ENCODE peak calls at places on chromosomes 13 and 19, in four cellular contexts. T is IMR-90, L is K562, D is keratinocyte. I is an unnamed sample. For H3K9me1 and H3K4me1, the result is how much of the 10 kb centered on the place peaks cover.

GRCh38 chr13:51887441-51887840 is 25.7 kb downstream of the CCDC70 start:
- DNase-seq in T (no peak), L (no peak), D (no peak), I (no peak)

GRCh38 chr19:5149930-5150329 is 181.0 kb downstream of the KDM4B start:
- DNase-seq in D (no peak), T (no peak), L (no peak), I (no peak)

GRCh38 chr19:5148794-5149190 is 179.9 kb downstream of the KDM4B start:
- DNase-seq in D (no peak), L (no peak), T (no peak), I (no peak)

GRCh38 chr19:4984448-4984990 is 15.6 kb downstream of the KDM4B start:
- DNase-seq in L (no peak), D (no peak), T (no peak), I (no peak)

GRCh38 chr13:25214371-25215252 is 42.5 kb upstream of the AMER2 start:
- DNase-seq in D (no peak), T (peak), L (no peak), I (no peak)

GRCh38 chr19:49556412-49557398 is 23.7 kb downstream of the NOSIP start:
- DNase-seq in D (no peak), T (no peak), L (no peak), I (no peak)

GRCh38 chr19:45881909-45882528 is 3.9 kb downstream of the IRF2BP1 start:
- DNase-seq in T (no peak), D (no peak), L (peak), I (no peak)

GRCh38 chr13:77362166-77362565 is 35.3 kb upstream of the MYCBP2 start:
- DNase-seq in T (no peak), D (no peak), L (no peak), I (no peak)

GRCh38 chr19:38693380-38694223 is 46.2 kb downstream of the ACTN4 start:
- DNase-seq in T (peak), D (peak), L (no peak), I (peak)

GRCh38 chr19:5961969-5962945 is 15.7 kb downstream of the RANBP3 start:
- DNase-seq in D (no peak), L (no peak), T (peak), I (peak)

GRCh38 chr13:90447735-90448103 is 899.8 kb upstream of the MIR17HG start:
- DNase-seq in T (peak), L (no peak), D (peak), I (peak)

GRCh38 chr19:54096642-54097106 is 3.9 kb downstream of the OSCAR start:
- DNase-seq in D (no peak), T (peak), L (peak), I (no peak)

GRCh38 chr19:7522923-7523667 is 671 bp downstream of the MCOLN1 start:
- DNase-seq in L (no peak), T (no peak), D (no peak), I (no peak)

GRCh38 chr19:48290341-48290922 is 20.6 kb downstream of the ZNF114 start:
- DNase-seq in L (peak), T (peak), D (no peak), I (peak)

GRCh38 chr19:4908311-4908710 is 990 bp upstream of the UHRF1 start:
- DNase-seq in L (no peak), D (no peak), T (no peak), I (no peak)

GRCh38 chr13:94617389-94618000 is 15.8 kb downstream of the GPR180 start:
- DNase-seq in D (no peak), L (peak), T (no peak), I (peak)

GRCh38 chr19:20079487-20079886 is 1.7 kb downstream of the ZNF90 start:
- DNase-seq in T (no peak), L (no peak), D (no peak), I (no peak)

GRCh38 chr13:43041368-43041921 is 18.1 kb downstream of the DNAJC15 start:
- DNase-seq in D (no peak), T (peak), L (no peak), I (no peak)

GRCh38 chr19:17107546-17108452 is 32.2 kb downstream of the MYO9B start:
- DNase-seq in D (peak), T (peak), L (no peak), I (peak)

GRCh38 chr13:51806571-51806970 is 2.6 kb upstream of the DHRS12 start:
- DNase-seq in T (peak), D (no peak), L (no peak), I (peak)

GRCh38 chr13:28246891-28247290 is 108.5 kb downstream of the PAN3 start:
- DNase-seq in L (no peak), T (peak), D (no peak), I (no peak)

GRCh38 chr13:96053003-96053703 is at the start of gene UGGT2:
- DNase-seq in L (peak), D (peak), T (peak), I (peak)

GRCh38 chr19:4557971-4558941 is 1.2 kb downstream of the SEMA6B start:
- DNase-seq in D (no peak), L (peak), T (no peak), I (peak)

GRCh38 chr13:40637644-40638043 is 28.8 kb downstream of the FOXO1 start:
- DNase-seq in D (no peak), T (no peak), L (no peak), I (peak)

GRCh38 chr19:50331187-50332013 is 2.2 kb upstream of the KCNC3 start:
- DNase-seq in T (no peak), L (no peak), D (no peak), I (no peak)

GRCh38 chr19:2528543-2529173 is 52.7 kb downstream of the GADD45B start:
- DNase-seq in D (no peak), L (no peak), T (no peak), I (no peak)

GRCh38 chr13:106083620-106084350 is 451.7 kb downstream of the EFNB2 start:
- DNase-seq in D (no peak), T (peak), L (no peak), I (peak)

GRCh38 chr13:28494861-28495585 is at the start of gene FLT1:
- DNase-seq in T (peak), D (no peak), L (peak), I (peak)

GRCh38 chr19:33248954-33249613 is 23.4 kb upstream of the SLC7A10 start:
- DNase-seq in D (no peak), T (no peak), L (no peak), I (no peak)

GRCh38 chr19:57708641-57709354 is at the start of gene ZNF154:
- DNase-seq in L (no peak), D (no peak), T (peak), I (peak)

GRCh38 chr13:81597101-81597500 is 1256.2 kb upstream of the SPRY2 start:
- DNase-seq in D (no peak), T (no peak), L (no peak), I (no peak)

GRCh38 chr13:112203614-112204013 is 136.7 kb downstream of the SOX1 start:
- DNase-seq in D (no peak), T (no peak), L (no peak), I (no peak)

GRCh38 chr19:43789029-43789428 is 8.3 kb upstream of the KCNN4 start:
- DNase-seq in T (peak), D (no peak), L (peak), I (peak)

GRCh38 chr19:11693505-11694499 is 44.9 kb downstream of the ZNF823 start:
- DNase-seq in T (peak), L (peak), D (peak), I (no peak)

GRCh38 chr13:24052547-24052981 is 108.0 kb upstream of the SPATA13 start:
- DNase-seq in T (peak), D (no peak), L (peak), I (no peak)

GRCh38 chr13:113584870-113585671 is 518 bp downstream of the TFDP1 start:
- DNase-seq in D (no peak), L (peak), T (no peak), I (no peak)

GRCh38 chr19:34881982-34882381 is 44.7 kb upstream of the ZNF30 start:
- DNase-seq in T (peak), L (no peak), D (no peak), I (no peak)
- H3K9me1 ChIP-seq in T (under half), L (under half), D (under half), I (under half)

GRCh38 chr13:33934343-33934742 is 116.4 kb downstream of the RFC3 start:
- DNase-seq in L (no peak), T (no peak), D (no peak), I (no peak)
- H3K4me1 ChIP-seq in L (under half), T (under half), D (under half), I (under half)

GRCh38 chr13:54029226-54029625 is 1000.6 kb downstream of the OLFM4 start:
- DNase-seq in L (no peak), D (no peak), T (no peak), I (no peak)
- H3K4me3 ChIP-seq in L (no peak), D (no peak), T (no peak), I (no peak)

GRCh38 chr19:15323496-15324235 is 8.7 kb downstream of the BRD4 start:
- DNase-seq in D (no peak), T (peak), L (peak), I (no peak)
- H3K9me1 ChIP-seq in D (under half), T (half or more), L (under half), I (under half)

DNA sequence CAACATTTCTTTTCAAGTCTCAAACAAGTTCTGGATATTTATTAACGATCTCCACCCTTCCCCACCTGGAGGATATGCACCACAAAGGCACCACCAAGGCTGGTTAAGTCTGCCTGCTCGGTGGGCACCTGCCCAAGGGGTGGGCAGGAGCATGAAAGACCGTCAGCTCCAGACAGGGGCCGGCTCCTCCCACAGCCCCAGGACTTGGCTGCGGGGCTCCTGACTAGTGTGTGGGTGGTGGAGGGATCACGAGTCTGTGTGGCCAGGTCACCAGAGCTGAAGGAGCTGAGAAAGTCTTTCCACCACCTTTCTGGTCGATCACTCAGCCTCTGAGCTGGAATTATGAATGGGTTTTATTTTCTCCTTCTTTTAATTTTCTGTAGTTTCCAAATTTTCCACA is 7.8 kb downstream of the SLC7A1 start:
- DNase-seq in T (peak), L (no peak), D (no peak), I (no peak)
- H3K4me1 ChIP-seq in T (under half), L (under half), D (half or more), I (under half)

GRCh38 chr19:13195678-13196077 is 45.5 kb downstream of the IER2 start:
- DNase-seq in L (peak), T (no peak), D (no peak), I (no peak)

GRCh38 chr19:13189600-13189999 is 39.4 kb downstream of the IER2 start:
- DNase-seq in L (no peak), D (no peak), T (no peak), I (no peak)

GRCh38 chr19:13187419-13187818 is 37.2 kb downstream of the IER2 start:
- DNase-seq in L (no peak), T (no peak), D (no peak), I (no peak)

DNA sequence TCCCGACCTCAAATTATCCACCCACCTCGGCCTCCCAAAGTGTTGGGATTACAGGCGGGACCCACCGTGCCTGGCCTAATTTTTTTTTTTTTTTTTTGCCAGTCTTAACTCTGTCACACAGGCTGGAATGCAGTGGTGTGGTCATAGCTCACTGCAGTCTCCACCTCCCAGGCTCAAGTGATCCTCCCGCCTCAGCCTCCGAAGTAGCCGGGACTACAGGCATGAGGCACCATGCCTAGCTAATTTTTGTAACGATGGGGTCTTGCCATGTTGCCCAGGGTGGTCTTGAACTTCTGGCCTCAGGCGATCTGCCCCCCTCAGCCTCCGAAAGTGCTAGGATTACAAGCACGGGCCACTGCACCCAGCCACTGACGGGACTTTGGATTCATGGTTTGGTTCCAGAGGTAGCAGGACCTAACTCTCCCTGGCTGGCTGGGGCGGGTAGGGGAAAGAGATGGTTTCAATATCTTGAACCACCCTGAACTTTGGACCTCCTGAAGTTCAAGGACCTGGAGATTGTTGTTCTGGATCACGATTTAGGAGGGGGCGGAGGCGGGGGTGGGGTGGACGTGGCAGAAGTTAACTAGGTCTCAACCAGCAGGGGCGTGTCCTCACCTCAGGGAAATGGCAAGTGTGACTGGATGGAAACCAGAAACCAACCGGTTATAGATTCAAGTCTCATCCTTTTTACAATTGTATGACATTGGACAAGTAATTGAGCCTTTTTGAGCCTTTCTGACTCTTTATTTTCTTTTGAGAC is 40.8 kb downstream of the IER2 start:
- DNase-seq in D (no peak), T (no peak), L (peak), I (no peak)
- H3K4me3 ChIP-seq in D (no peak), T (no peak), L (no peak), I (no peak)

DNA sequence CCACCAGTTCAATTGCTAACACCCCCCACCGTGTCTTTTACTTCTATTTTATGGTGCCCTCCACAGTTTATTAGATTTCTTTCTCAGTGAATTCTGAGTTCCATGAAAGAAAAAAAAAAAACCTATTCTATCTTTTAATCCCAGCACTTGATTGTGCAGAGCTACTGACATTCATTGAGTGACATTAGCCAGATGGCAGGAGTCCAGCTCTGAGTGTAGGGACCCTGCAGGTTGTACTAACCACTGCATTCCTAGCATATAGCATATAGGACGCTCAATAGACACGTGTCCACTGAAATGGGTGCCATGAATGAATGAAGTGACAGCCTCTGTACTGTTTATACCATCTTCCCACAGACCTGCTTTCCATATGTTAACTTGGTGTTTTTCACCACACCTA is 206.3 kb downstream of the RAP2A start:
- DNase-seq in D (no peak), T (no peak), L (no peak), I (no peak)
- H3K9me1 ChIP-seq in D (under half), T (under half), L (under half), I (under half)

GRCh38 chr13:32045537-32045936 is 14.0 kb downstream of the FRY start:
- DNase-seq in D (no peak), L (no peak), T (peak), I (no peak)
- H3K4me1 ChIP-seq in D (under half), L (under half), T (under half), I (under half)

I was measured in endothelial cell of umbilical vein.